ENCODE peak calls at places on chromosomes 16 and 17, in ten cellular contexts. I is esophagus squamous epithelium, N is breast epithelium, Y is tibial nerve, X is HepG2, L is uterus, T is transverse colon, E is A549, J is Peyer's patch, O is IMR-90. D is an unnamed sample.
A peak's percentile ranks its signal among the peaks of the same experiment; 100 is the strongest.

GRCh38 chr17:72416905-72417304 is 296.1 kb downstream of the SOX9 start:
- DNase-seq in I (no peak), N (no peak), Y (no peak), X (no peak), L (no peak), T (no peak), E (no peak), J (no peak), O (no peak), D (no peak)

GRCh38 chr16:56611281-56611833 is 3.0 kb downstream of the MT2A start:
- DNase-seq in I (no peak), N (no peak), Y (no peak), X (peak; percentile 78), L (peak; percentile 48), T (no peak), E (no peak), J (peak; percentile 49), O (peak; percentile 67), D (peak; percentile 72)

GRCh38 chr16:85428168-85428898 is 184.8 kb upstream of the GSE1 start:
- DNase-seq in I (no peak), N (no peak), Y (no peak), X (no peak), L (peak; percentile 33), T (peak; percentile 62), E (peak; percentile 55), J (peak; percentile 70), O (no peak), D (no peak)

GRCh38 chr16:27751676-27752075 is 201.7 kb downstream of the KATNIP start:
- DNase-seq in I (no peak), N (no peak), Y (no peak), X (no peak), L (no peak), T (no peak), E (no peak), J (no peak), O (no peak), D (no peak)

GRCh38 chr17:78378225-78379133 is at the start of gene PGS1:
- DNase-seq in I (no peak), N (peak; percentile 79), Y (peak; percentile 55), X (no peak), L (peak; percentile 70), T (peak; percentile 85), E (peak; percentile 76), J (peak; percentile 87), O (peak; percentile 67), D (peak; percentile 82)

GRCh38 chr17:42251115-42251514 is 25.1 kb downstream of the STAT5B start:
- DNase-seq in I (no peak), N (no peak), Y (no peak), X (peak; percentile 37), L (no peak), T (no peak), E (peak; percentile 62), J (no peak), O (no peak), D (no peak)

GRCh38 chr17:72270530-72270929 is 149.7 kb downstream of the SOX9 start:
- DNase-seq in I (no peak), N (peak; percentile 60), Y (peak; percentile 52), X (no peak), L (no peak), T (no peak), E (no peak), J (no peak), O (peak; percentile 3), D (peak; percentile 39)

GRCh38 chr16:81237282-81237681 is 1.2 kb upstream of the BCO1 start:
- DNase-seq in I (no peak), N (peak; percentile 66), Y (no peak), X (no peak), L (peak; percentile 70), T (peak; percentile 64), E (no peak), J (peak; percentile 67), O (no peak), D (peak; percentile 89)

GRCh38 chr16:88387941-88388627 is 5.3 kb downstream of the ZNF469 start:
- DNase-seq in I (no peak), N (peak; percentile 93), Y (no peak), X (peak; percentile 30), L (no peak), T (peak; percentile 82), E (peak; percentile 74), J (peak; percentile 63), O (peak; percentile 51), D (no peak)

GRCh38 chr16:49100366-49100765 is 181.3 kb downstream of the CBLN1 start:
- DNase-seq in I (no peak), N (no peak), Y (no peak), X (no peak), L (no peak), T (no peak), E (no peak), J (no peak), O (no peak), D (no peak)

GRCh38 chr16:67782567-67783352 is 23.6 kb downstream of the RANBP10 start:
- DNase-seq in I (no peak), N (no peak), Y (no peak), X (no peak), L (no peak), T (no peak), E (no peak), J (no peak), O (no peak), D (no peak)

GRCh38 chr17:74147436-74147835 is 56.0 kb upstream of the RPL38 start:
- DNase-seq in I (no peak), N (no peak), Y (no peak), X (no peak), L (no peak), T (no peak), E (no peak), J (no peak), O (no peak), D (no peak)

GRCh38 chr17:73315481-73315880 is 3.7 kb upstream of the CDC42EP4 start:
- DNase-seq in I (no peak), N (no peak), Y (no peak), X (no peak), L (no peak), T (no peak), E (no peak), J (no peak), O (no peak), D (no peak)

GRCh38 chr17:39667262-39668140 is 752 bp upstream of the PNMT start:
- DNase-seq in I (no peak), N (no peak), Y (no peak), X (no peak), L (no peak), T (peak; percentile 49), E (no peak), J (peak; percentile 68), O (no peak), D (peak; percentile 77)

GRCh38 chr16:88472042-88472441 is 19.0 kb downstream of the ZFPM1 start:
- DNase-seq in I (no peak), N (no peak), Y (no peak), X (no peak), L (no peak), T (no peak), E (no peak), J (no peak), O (no peak), D (no peak)

DNA sequence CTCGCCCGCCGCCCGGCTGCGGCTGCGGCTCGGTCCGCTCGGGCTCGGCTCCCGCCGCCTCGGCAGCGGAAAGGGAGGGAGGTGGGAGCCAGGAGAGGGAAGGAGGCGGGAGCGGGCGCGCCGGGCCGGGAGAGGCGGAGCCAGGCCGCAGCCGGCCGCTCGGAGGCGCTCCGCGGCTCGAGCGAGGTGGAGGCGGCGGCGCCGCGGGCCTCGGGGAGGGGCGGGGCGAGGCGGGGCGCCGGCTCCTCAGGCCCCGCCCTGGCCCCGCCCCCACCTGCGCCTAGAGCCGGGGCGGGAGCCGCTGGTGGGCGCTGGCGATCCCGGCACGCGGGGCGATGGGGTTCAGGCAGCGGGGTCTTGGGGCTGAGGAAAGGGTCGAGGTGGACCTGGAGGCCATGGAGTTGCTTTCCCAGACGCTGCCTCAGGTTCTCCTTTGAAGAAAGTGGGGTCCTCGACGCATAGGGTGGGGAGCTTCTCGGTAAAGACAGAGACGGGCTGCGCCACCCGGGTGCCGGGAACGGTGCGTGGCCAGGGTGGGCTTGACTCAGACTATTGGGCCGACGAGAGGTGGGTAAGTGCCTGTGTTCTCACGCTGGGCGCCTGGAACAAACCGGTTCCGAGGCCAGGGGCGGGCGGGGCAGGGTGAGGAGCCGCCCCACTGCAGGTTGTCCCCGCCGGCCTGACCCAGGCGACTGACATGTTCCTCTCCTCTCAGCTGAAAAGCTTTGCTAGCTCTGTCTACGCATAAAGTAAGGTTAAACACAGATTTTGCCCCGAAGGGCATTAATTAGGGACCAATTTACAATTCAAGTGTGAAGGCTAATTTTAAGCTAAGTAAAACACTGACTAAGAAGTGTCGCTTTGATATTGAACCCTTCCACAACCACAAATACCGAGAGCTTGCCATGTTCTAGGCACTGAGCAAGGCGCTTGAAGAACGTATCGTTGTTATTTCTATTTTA is at the start of gene CMTM4:
- DNase-seq in I (no peak), N (peak; percentile 87), Y (peak; percentile 74), X (peak; percentile 68), L (peak; percentile 83), T (peak; percentile 90), E (peak; percentile 84), J (peak; percentile 91), O (peak; percentile 80), D (peak; percentile 93)
- TF ChIP-seq POLR2A in I (peak; percentile 39), N (no peak), Y (no peak), X (no peak), L (no peak), T (peak; percentile 65), E (peak; percentile 25), J (peak; percentile 35), O (no peak), D (peak; percentile 32)

GRCh38 chr17:47843391-47843730 is 2.3 kb upstream of the SCRN2 start:
- DNase-seq in I (no peak), N (no peak), Y (no peak), X (no peak), L (no peak), T (no peak), E (no peak), J (no peak), O (no peak), D (no peak)
- H3K27ac ChIP-seq in I (no peak overlapping the region), N (peak overlapping the region; percentile 77), Y (no peak overlapping the region), X (no peak overlapping the region), L (no peak overlapping the region), T (no peak overlapping the region), E (peak overlapping the region; percentile 46), J (peak overlapping the region; percentile 79), O (no peak overlapping the region), D (no peak overlapping the region)

GRCh38 chr16:77723108-77723514 is 797 bp downstream of the NUDT7 start:
- DNase-seq in I (no peak), N (no peak), Y (no peak), X (no peak), L (peak; percentile 18), T (peak; percentile 21), E (no peak), J (no peak), O (peak; percentile 72), D (peak; percentile 23)
- TF ChIP-seq POLR2A in I (no peak), N (no peak), Y (no peak), X (no peak), L (no peak), T (no peak), E (no peak), J (no peak), O (no peak), D (no peak)

DNA sequence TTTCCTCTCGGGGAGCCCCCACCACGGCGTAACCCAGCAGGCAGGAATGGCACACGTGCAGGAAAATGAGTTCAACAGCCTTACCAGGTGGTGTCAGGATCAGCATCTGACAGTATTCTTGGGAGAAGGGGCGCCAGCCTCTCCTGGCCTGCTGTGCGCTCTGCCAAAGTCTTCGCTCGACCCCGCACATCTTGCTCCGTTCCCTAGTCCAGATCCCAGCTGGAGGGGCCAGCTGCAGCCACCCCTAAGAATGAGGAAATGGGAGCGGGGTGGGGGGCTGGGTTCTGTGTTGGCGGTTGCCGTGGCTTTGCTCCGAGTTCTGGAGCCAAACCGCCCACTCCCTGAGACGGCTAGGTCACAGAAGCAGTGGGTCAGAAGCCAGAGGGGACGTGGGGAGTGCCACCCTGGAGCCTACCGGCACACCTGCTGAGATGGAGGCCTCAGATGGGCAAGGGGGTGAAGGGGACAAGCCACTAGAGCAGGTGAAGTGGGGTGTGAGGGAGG is at the start of gene CHCT1:
- DNase-seq in I (no peak), N (no peak), Y (no peak), X (no peak), L (no peak), T (no peak), E (no peak), J (no peak), O (no peak), D (peak; percentile 23)
- H3K27ac ChIP-seq in I (peak within 1 kb of the TSS; percentile 24), N (peak within 1 kb of the TSS; percentile 71), Y (peak within 1 kb of the TSS; percentile 83), X (no peak within 1 kb of the TSS), L (no peak within 1 kb of the TSS), T (peak within 1 kb of the TSS; percentile 3), E (peak within 1 kb of the TSS; percentile 87), J (no peak within 1 kb of the TSS), O (no peak within 1 kb of the TSS), D (peak within 1 kb of the TSS; percentile 53)

D was measured in heart left ventricle.